ENCODE peak calls at places on chromosomes 6 and 20, in ten cellular contexts. M is esophagus squamous epithelium, C is spleen, O is K562, J is breast epithelium, E is heart left ventricle, T is lower leg skin, B is ovary, S is HepG2, N is A549. Y is an unnamed sample.

GRCh38 chr6:56019973-56020372 is 144.6 kb upstream of the BMP5 start:
- DNase-seq in M (no peak), C (no peak), O (no peak), J (no peak), E (no peak), T (no peak), B (no peak), S (no peak), N (no peak), Y (no peak)

GRCh38 chr6:34589633-34590139 is 33.6 kb upstream of the SPDEF start:
- DNase-seq in M (no peak), C (no peak), O (no peak), J (no peak), E (no peak), T (no peak), B (no peak), S (no peak), N (no peak), Y (no peak)

GRCh38 chr20:47440857-47441773 is 60.6 kb upstream of the NCOA3 start:
- DNase-seq in M (no peak), C (peak), O (no peak), J (no peak), E (no peak), T (no peak), B (no peak), S (peak), N (peak), Y (no peak)

GRCh38 chr6:7242835-7243187 is 70.2 kb downstream of the SSR1 start:
- DNase-seq in M (no peak), C (no peak), O (no peak), J (no peak), E (no peak), T (no peak), B (no peak), S (no peak), N (no peak), Y (no peak)

GRCh38 chr20:57988828-57989227 is 239.6 kb downstream of the ANKRD60 start:
- DNase-seq in M (no peak), C (no peak), O (no peak), J (no peak), E (no peak), T (no peak), B (no peak), S (no peak), N (no peak), Y (no peak)

GRCh38 chr6:12474167-12475140 is 184.3 kb downstream of the EDN1 start:
- DNase-seq in M (no peak), C (no peak), O (no peak), J (no peak), E (no peak), T (no peak), B (no peak), S (peak), N (no peak), Y (no peak)

GRCh38 chr20:38227578-38228360 is 32.8 kb downstream of the KIAA1755 start:
- DNase-seq in M (no peak), C (peak), O (no peak), J (peak), E (no peak), T (peak), B (no peak), S (no peak), N (no peak), Y (no peak)

GRCh38 chr6:1043458-1043836 is 268.5 kb upstream of the FOXQ1 start:
- DNase-seq in M (no peak), C (no peak), O (no peak), J (no peak), E (no peak), T (no peak), B (no peak), S (no peak), N (no peak), Y (no peak)

GRCh38 chr6:106939848-106940247 is 34.7 kb downstream of the CD24 start:
- DNase-seq in M (no peak), C (no peak), O (no peak), J (no peak), E (no peak), T (no peak), B (no peak), S (no peak), N (no peak), Y (no peak)

GRCh38 chr20:2163757-2164156 is 62.1 kb downstream of the STK35 start:
- DNase-seq in M (no peak), C (peak), O (no peak), J (no peak), E (no peak), T (peak), B (no peak), S (no peak), N (no peak), Y (no peak)

GRCh38 chr6:33904050-33904827 is 100.4 kb upstream of the MLN start:
- DNase-seq in M (no peak), C (peak), O (peak), J (no peak), E (no peak), T (no peak), B (no peak), S (no peak), N (no peak), Y (no peak)

GRCh38 chr6:50819527-50819905 is 845 bp downstream of the TFAP2B start:
- DNase-seq in M (no peak), C (no peak), O (no peak), J (no peak), E (no peak), T (peak), B (no peak), S (no peak), N (no peak), Y (no peak)

GRCh38 chr6:10954590-10955010 is 67.7 kb downstream of the SYCP2L start:
- DNase-seq in M (no peak), C (peak), O (peak), J (peak), E (peak), T (peak), B (peak), S (peak), N (peak), Y (peak)

GRCh38 chr6:108921547-108922331 is 73.5 kb downstream of the ARMC2 start:
- DNase-seq in M (no peak), C (no peak), O (no peak), J (no peak), E (no peak), T (no peak), B (peak), S (no peak), N (no peak), Y (peak)

GRCh38 chr6:134850906-134851305 is 99.0 kb downstream of the ALDH8A1 start:
- DNase-seq in M (no peak), C (no peak), O (no peak), J (no peak), E (no peak), T (no peak), B (no peak), S (no peak), N (no peak), Y (no peak)

GRCh38 chr20:38021373-38021772 is 11.9 kb downstream of the TTI1 start:
- DNase-seq in M (no peak), C (no peak), O (no peak), J (no peak), E (no peak), T (no peak), B (no peak), S (peak), N (no peak), Y (no peak)

GRCh38 chr20:34997774-34998173 is 42.1 kb downstream of the MYH7B start:
- DNase-seq in M (no peak), C (no peak), O (no peak), J (no peak), E (no peak), T (no peak), B (no peak), S (no peak), N (no peak), Y (no peak)

GRCh38 chr6:3849681-3850450 is 693 bp downstream of the FAM50B start:
- DNase-seq in M (no peak), C (peak), O (no peak), J (no peak), E (no peak), T (peak), B (peak), S (no peak), N (no peak), Y (no peak)

GRCh38 chr20:64167676-64168075 is 3.4 kb downstream of the MYT1 start:
- DNase-seq in M (no peak), C (no peak), O (no peak), J (no peak), E (no peak), T (no peak), B (no peak), S (no peak), N (no peak), Y (no peak)

GRCh38 chr20:1005452-1006027 is 3.4 kb upstream of the RSPO4 start:
- DNase-seq in M (no peak), C (no peak), O (peak), J (no peak), E (no peak), T (peak), B (no peak), S (peak), N (peak), Y (no peak)

GRCh38 chr6:2245954-2246863 is 804 bp upstream of the GMDS start:
- DNase-seq in M (peak), C (peak), O (peak), J (peak), E (peak), T (peak), B (peak), S (peak), N (peak), Y (peak)

GRCh38 chr6:72461144-72461543 is 160.7 kb upstream of the KCNQ5 start:
- DNase-seq in M (no peak), C (no peak), O (no peak), J (no peak), E (no peak), T (no peak), B (no peak), S (no peak), N (no peak), Y (no peak)

GRCh38 chr6:43770417-43771209 is 602 bp downstream of the VEGFA start:
- DNase-seq in M (no peak), C (peak), O (peak), J (peak), E (peak), T (peak), B (peak), S (peak), N (peak), Y (peak)

GRCh38 chr20:10553326-10553984 is 118.3 kb downstream of the SLX4IP start:
- DNase-seq in M (no peak), C (no peak), O (peak), J (peak), E (peak), T (peak), B (peak), S (peak), N (peak), Y (peak)

GRCh38 chr6:136920858-136921520 is 1.1 kb upstream of the SLC35D3 start:
- DNase-seq in M (no peak), C (no peak), O (no peak), J (no peak), E (no peak), T (no peak), B (no peak), S (no peak), N (peak), Y (no peak)

DNA sequence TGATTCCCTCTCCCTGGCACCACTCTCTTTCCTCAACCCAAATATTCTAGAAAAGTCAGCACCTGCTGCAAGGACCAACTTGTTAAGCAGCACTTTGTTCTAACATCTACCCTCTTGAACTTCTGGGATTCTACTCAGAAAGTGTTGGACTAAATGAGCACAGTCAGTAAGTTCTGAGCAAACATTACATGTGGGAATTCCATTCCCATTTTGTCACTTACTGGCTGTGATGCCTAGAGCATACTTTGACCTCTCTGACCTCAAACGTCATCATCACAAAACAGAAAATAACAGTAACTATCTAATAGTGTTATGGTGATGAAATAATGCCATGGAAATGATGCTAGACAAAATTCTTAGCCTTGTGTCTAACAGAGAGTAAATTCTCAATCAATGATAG is 829.4 kb downstream of the EPHA7 start:
- DNase-seq in M (no peak), C (no peak), O (no peak), J (no peak), E (no peak), T (no peak), B (no peak), S (no peak), N (no peak), Y (no peak)
- TF ChIP-seq POLR2A in M (no peak), C (no peak), O (no peak), J (no peak), E (no peak), T (no peak), B (no peak), S (no peak), N (no peak), Y (no peak)

GRCh38 chr6:39867592-39867991 is 66.7 kb downstream of the MOCS1 start:
- DNase-seq in M (no peak), C (no peak), O (no peak), J (no peak), E (no peak), T (no peak), B (no peak), S (no peak), N (no peak), Y (no peak)
- TF ChIP-seq CTCF in M (no peak), C (no peak), O (peak), J (no peak), E (no peak), T (no peak), B (no peak), S (peak), N (no peak), Y (no peak)

GRCh38 chr6:156853733-156854132 is 76.6 kb downstream of the ARID1B start:
- DNase-seq in M (no peak), C (no peak), O (no peak), J (no peak), E (no peak), T (no peak), B (no peak), S (no peak), N (no peak), Y (no peak)

GRCh38 chr6:156851447-156851846 is 74.3 kb downstream of the ARID1B start:
- DNase-seq in M (no peak), C (no peak), O (no peak), J (no peak), E (no peak), T (no peak), B (no peak), S (no peak), N (no peak), Y (no peak)

GRCh38 chr6:156852147-156852857 is 75.1 kb downstream of the ARID1B start:
- DNase-seq in M (no peak), C (no peak), O (no peak), J (no peak), E (no peak), T (no peak), B (no peak), S (no peak), N (no peak), Y (no peak)

GRCh38 chr6:156854466-156855161 is 77.4 kb downstream of the ARID1B start:
- DNase-seq in M (no peak), C (no peak), O (peak), J (no peak), E (no peak), T (no peak), B (no peak), S (no peak), N (no peak), Y (no peak)

GRCh38 chr6:156852858-156853216 is 75.7 kb downstream of the ARID1B start:
- DNase-seq in M (no peak), C (no peak), O (no peak), J (no peak), E (no peak), T (no peak), B (no peak), S (no peak), N (no peak), Y (no peak)
- H3K4me3 ChIP-seq in M (no peak), C (no peak), O (no peak), J (no peak), E (no peak), T (no peak), B (no peak), S (no peak), N (no peak), Y (no peak)

DNA sequence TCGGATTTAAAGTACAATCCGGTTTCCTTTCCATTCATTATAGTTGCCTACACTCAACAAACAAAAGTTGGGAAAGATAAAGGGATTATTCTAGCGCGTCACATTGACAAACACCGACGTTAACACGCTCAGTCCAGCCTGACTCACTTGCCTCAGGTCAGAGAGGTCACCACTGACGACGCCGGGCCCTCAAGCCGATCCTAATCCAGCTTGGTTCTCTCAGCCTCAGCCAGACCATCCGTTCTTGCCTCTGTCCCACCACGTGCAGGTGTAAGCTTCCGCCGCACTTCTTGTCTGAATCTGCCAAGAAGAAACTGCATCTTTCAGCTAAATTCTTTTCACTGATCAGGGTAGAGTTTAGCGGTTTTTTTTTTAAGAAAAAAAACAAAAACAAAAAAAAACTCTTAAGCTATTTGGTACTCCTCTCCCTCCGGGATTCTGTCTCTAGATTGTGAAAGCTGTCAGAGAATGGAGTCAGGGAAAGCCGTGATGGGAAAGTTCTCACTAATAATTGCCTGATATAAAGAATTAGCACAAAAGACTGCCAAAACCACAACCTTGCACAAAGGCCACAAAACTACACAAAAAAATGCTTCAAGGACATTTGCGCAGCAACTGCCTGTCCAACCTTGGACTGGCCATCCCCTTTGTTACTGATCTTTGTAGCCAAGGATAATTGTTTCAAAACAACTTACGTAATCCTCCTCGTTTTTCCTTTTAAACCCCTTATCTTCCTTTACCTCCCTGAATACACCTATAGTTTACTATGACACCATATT is 1.2 kb upstream of the PHF10 start:
- DNase-seq in M (no peak), C (peak), O (peak), J (no peak), E (peak), T (peak), B (peak), S (peak), N (peak), Y (no peak)
- TF ChIP-seq POLR2A in M (no peak), C (no peak), O (no peak), J (no peak), E (no peak), T (no peak), B (no peak), S (peak), N (no peak), Y (no peak)